ENCODE peak calls at places on chromosomes 6 and 20, in six cellular contexts. K is aorta; Z is neuronal stem cell; O is colonic mucosa; A is effector memory CD4-positive, alpha-beta T cell; X is mesendoderm. T is an unnamed sample.

GRCh38 chr6:109327502-109327901 is 54.8 kb downstream of the CD164 start:
- DNase-seq in K (no peak), Z (no peak), O (no peak), A (no peak), X (no peak), T (no peak)

GRCh38 chr6:119261944-119262284 is 87.6 kb downstream of the MAN1A1 start:
- DNase-seq in K (no peak), Z (no peak), O (no peak), A (no peak), X (no peak), T (no peak)

GRCh38 chr6:114364295-114364694 is 21.5 kb upstream of the HS3ST5 start:
- DNase-seq in K (no peak), Z (no peak), O (no peak), A (no peak), X (peak; percentile 92), T (no peak)

GRCh38 chr20:43923322-43923721 is 8.7 kb downstream of the TOX2 start:
- DNase-seq in K (no peak), Z (no peak), O (no peak), A (no peak), X (no peak), T (no peak)

GRCh38 chr6:26309731-26310142 is 55.3 kb upstream of the BTN3A2 start:
- DNase-seq in K (no peak), Z (no peak), O (no peak), A (no peak), X (no peak), T (no peak)

GRCh38 chr6:158649289-158650143 is at the start of gene SYTL3:
- DNase-seq in K (peak; percentile 80), Z (no peak), O (peak; percentile 55), A (peak; percentile 75), X (no peak), T (peak; percentile 92)

GRCh38 chr20:51360451-51361230 is 181.9 kb downstream of the NFATC2 start:
- DNase-seq in K (peak; percentile 60), Z (no peak), O (no peak), A (no peak), X (no peak), T (no peak)

GRCh38 chr6:105107207-105107606 is 72.6 kb downstream of the POPDC3 start:
- DNase-seq in K (no peak), Z (no peak), O (no peak), A (no peak), X (no peak), T (no peak)

GRCh38 chr6:2037230-2037926 is 208.0 kb downstream of the GMDS start:
- DNase-seq in K (no peak), Z (no peak), O (no peak), A (no peak), X (peak; percentile 44), T (no peak)

GRCh38 chr6:4912559-4912958 is 91.3 kb downstream of the RPP40 start:
- DNase-seq in K (no peak), Z (no peak), O (no peak), A (no peak), X (peak; percentile 37), T (no peak)

GRCh38 chr20:25289886-25290597 is 42.2 kb downstream of the PYGB start:
- DNase-seq in K (peak; percentile 31), Z (no peak), O (no peak), A (no peak), X (no peak), T (peak; percentile 7)

GRCh38 chr20:23105193-23105592 is 19.1 kb upstream of the CD93 start:
- DNase-seq in K (no peak), Z (no peak), O (no peak), A (no peak), X (no peak), T (no peak)

GRCh38 chr6:73792738-73793137 is 96.7 kb downstream of the CD109 start:
- DNase-seq in K (no peak), Z (no peak), O (no peak), A (no peak), X (no peak), T (no peak)

GRCh38 chr6:129317931-129318820 is 391.8 kb downstream of the ARHGAP18 start:
- DNase-seq in K (no peak), Z (peak; percentile 24), O (peak; percentile 25), A (no peak), X (peak; percentile 94), T (no peak)

GRCh38 chr6:97215157-97215769 is 67.8 kb downstream of the MMS22L start:
- DNase-seq in K (no peak), Z (peak; percentile 49), O (peak; percentile 21), A (no peak), X (peak; percentile 65), T (no peak)

GRCh38 chr6:90790696-90791095 is 203.8 kb upstream of the MAP3K7 start:
- DNase-seq in K (no peak), Z (no peak), O (no peak), A (no peak), X (no peak), T (no peak)

DNA sequence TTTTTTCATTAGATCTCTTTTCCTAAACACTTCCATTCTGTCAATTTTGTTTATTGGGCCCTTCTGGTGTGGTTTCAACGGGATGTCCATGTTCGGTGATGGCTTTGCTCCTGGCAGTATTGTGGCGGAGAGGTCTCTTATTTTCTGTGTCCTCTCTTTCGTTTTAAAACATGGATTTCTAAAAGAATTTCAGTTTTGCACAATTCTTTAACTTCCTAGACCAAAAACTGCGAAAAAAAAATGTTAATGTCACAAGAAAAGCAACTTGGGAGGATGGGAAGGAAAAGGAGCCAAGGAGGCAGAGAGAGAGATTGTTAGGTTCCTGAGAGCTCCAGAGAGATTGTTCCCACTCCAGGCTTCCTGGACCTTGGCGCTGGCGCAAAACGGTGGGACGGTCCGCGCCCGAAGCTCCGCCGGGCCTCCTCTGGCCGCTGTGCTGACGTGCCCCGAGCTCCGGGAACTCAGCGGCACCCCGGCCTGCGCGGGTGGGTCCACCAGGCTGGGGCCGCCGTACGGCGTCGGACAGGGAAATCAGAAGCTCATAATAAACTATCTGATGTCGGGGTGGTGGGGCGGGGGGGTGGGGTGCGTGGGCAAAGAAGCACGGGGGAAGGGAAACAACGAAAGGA is 887 bp upstream of the OLIG3 start:
- DNase-seq in K (no peak), Z (no peak), O (no peak), A (no peak), X (no peak), T (no peak)
- H3K27me3 ChIP-seq in K (peaks cover 2% of the 10 kb centered on the region), Z (peaks cover 86% of the 10 kb centered on the region), O (peaks cover 99% of the 10 kb centered on the region), A (peaks cover 86% of the 10 kb centered on the region), X (peaks cover 86% of the 10 kb centered on the region), T (peaks cover 90% of the 10 kb centered on the region)

GRCh38 chr6:130967502-130968469 is 95.3 kb downstream of the EPB41L2 start:
- DNase-seq in K (no peak), Z (no peak), O (no peak), A (no peak), X (no peak), T (no peak)
- H3K4me1 ChIP-seq in K (no peaks in the 10 kb centered on the region), Z (peaks cover 8% of the 10 kb centered on the region), O (no peaks in the 10 kb centered on the region), A (no peaks in the 10 kb centered on the region), X (peaks cover 9% of the 10 kb centered on the region), T (no peaks in the 10 kb centered on the region)

DNA sequence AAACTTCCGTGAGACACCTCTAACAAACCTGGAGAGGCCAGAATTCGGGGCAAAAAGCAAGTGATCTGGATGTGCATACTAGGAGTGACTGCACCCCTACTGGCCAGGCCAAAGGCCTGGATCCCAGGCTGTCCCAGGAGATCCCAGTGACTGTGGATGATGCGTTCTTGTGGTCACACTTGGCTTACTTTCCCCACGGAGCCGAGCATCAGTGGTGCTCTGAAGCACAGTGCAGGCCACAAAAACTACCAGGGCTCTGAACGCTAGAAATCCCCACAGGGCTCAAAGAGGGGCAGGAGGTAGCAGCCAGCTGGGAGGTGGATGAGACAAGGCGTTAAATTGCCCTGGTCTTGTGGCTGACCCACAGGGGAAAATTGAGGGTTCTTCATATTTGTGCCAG is 7.1 kb downstream of the TRIM26 start:
- DNase-seq in K (no peak), Z (no peak), O (no peak), A (no peak), X (no peak), T (no peak)
- H3K27ac ChIP-seq in K (no peak overlapping the region), Z (no peak overlapping the region), O (no peak overlapping the region), A (no peak overlapping the region), X (no peak overlapping the region), T (no peak overlapping the region)

GRCh38 chr20:63477944-63478343 is 5.5 kb upstream of the KCNQ2 start:
- DNase-seq in K (no peak), Z (no peak), O (no peak), A (no peak), X (no peak), T (no peak)

GRCh38 chr20:63475209-63475608 is 2.8 kb upstream of the KCNQ2 start:
- DNase-seq in K (no peak), Z (no peak), O (no peak), A (no peak), X (peak; percentile 78), T (no peak)

GRCh38 chr20:63473555-63474449 is 1.3 kb upstream of the KCNQ2 start:
- DNase-seq in K (no peak), Z (no peak), O (no peak), A (no peak), X (no peak), T (no peak)

GRCh38 chr20:63478346-63479302 is 6.2 kb upstream of the KCNQ2 start:
- DNase-seq in K (no peak), Z (no peak), O (no peak), A (no peak), X (no peak), T (no peak)

DNA sequence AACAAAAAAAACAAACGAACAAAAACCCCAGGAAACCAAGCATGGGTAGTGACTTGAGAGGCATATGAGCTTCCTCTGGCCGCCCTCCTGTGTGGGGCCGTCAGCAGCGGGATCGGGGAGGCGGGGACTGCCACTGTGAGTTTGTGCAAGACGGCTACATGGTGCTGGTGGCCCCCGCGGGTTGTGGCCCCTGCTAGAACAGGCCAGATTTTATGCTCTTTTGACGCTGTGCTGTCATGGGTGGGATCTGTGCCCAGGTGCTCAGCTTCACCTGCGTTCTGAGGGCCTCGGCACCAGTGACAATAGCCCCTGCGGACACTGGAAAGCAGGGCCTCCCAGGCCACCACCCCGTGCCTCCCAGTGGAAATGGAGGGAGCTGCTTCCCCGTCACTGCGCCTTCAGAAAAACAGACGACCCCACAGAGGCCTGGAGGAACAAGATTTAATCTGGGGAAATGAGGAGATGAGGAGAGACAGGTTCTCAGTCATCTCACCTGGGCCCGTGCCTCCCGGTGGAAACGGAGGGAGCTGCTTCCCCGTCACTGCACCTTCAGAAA is 4.7 kb upstream of the KCNQ2 start:
- DNase-seq in K (no peak), Z (no peak), O (no peak), A (no peak), X (no peak), T (no peak)
- H3K27me3 ChIP-seq in K (no peaks in the 10 kb centered on the region), Z (peaks cover 17% of the 10 kb centered on the region), O (peaks cover 24% of the 10 kb centered on the region), A (peaks cover 32% of the 10 kb centered on the region), X (no peaks in the 10 kb centered on the region), T (peaks cover 9% of the 10 kb centered on the region)